ENCODE peak calls at places on chromosomes 16 and 17, in four cellular contexts. T is HepG2, Z is skeletal muscle cell, R is bronchial epithelial cell. F is an unnamed sample.

GRCh38 chr17:32551186-32551955 is 64.6 kb downstream of the CDK5R1 start:
- DNase-seq in T (no peak), R (peak), Z (peak), F (no peak)

GRCh38 chr17:2921443-2921842 is 125.2 kb downstream of the RAP1GAP2 start:
- DNase-seq in T (no peak), Z (no peak), R (no peak), F (no peak)

GRCh38 chr16:89413811-89414585 is 76.4 kb downstream of the ANKRD11 start:
- DNase-seq in T (no peak), Z (no peak), R (no peak), F (no peak)

GRCh38 chr16:61823326-61823725 is 212.9 kb downstream of the CDH8 start:
- DNase-seq in R (no peak), Z (no peak), T (no peak), F (no peak)

GRCh38 chr16:83981799-83982198 is 13.8 kb downstream of the NECAB2 start:
- DNase-seq in R (no peak), T (no peak), Z (no peak), F (no peak)

GRCh38 chr17:65627892-65628622 is 66.6 kb upstream of the AXIN2 start:
- DNase-seq in Z (peak), R (peak), T (peak), F (peak)

GRCh38 chr16:65522412-65522811 is 400.5 kb upstream of the CDH11 start:
- DNase-seq in Z (no peak), T (no peak), R (no peak), F (no peak)

GRCh38 chr17:66995944-66996343 is 31.4 kb downstream of the CACNG4 start:
- DNase-seq in R (no peak), Z (no peak), T (no peak), F (no peak)

GRCh38 chr17:76383645-76384221 is 676 bp upstream of the SPHK1 start:
- DNase-seq in Z (no peak), T (peak), R (no peak), F (no peak)

GRCh38 chr17:79051306-79051705 is 23.3 kb upstream of the ENGASE start:
- DNase-seq in Z (no peak), R (no peak), T (no peak), F (no peak)

GRCh38 chr16:19153876-19154275 is 14.2 kb upstream of the SYT17 start:
- DNase-seq in Z (no peak), T (no peak), R (no peak), F (no peak)

GRCh38 chr17:39194089-39194984 is 3.1 kb downstream of the CACNB1 start:
- DNase-seq in Z (peak), R (no peak), T (peak), F (peak)

GRCh38 chr17:35731239-35731931 is at the start of gene RASL10B:
- DNase-seq in R (no peak), Z (no peak), T (peak), F (no peak)

GRCh38 chr16:4283939-4284338 is 11.1 kb upstream of the TFAP4 start:
- DNase-seq in T (no peak), Z (no peak), R (peak), F (no peak)

GRCh38 chr16:397135-397661 is at the start of gene NME4:
- DNase-seq in R (no peak), T (no peak), Z (no peak), F (no peak)

GRCh38 chr17:75270966-75271232 is at the start of gene MIF4GD:
- DNase-seq in Z (no peak), T (no peak), R (no peak), F (no peak)

GRCh38 chr17:73968680-73969079 is 234.8 kb upstream of the RPL38 start:
- DNase-seq in T (no peak), Z (no peak), R (no peak), F (no peak)
- H3K4me3 ChIP-seq in T (no peak), Z (no peak), R (no peak), F (no peak)

DNA sequence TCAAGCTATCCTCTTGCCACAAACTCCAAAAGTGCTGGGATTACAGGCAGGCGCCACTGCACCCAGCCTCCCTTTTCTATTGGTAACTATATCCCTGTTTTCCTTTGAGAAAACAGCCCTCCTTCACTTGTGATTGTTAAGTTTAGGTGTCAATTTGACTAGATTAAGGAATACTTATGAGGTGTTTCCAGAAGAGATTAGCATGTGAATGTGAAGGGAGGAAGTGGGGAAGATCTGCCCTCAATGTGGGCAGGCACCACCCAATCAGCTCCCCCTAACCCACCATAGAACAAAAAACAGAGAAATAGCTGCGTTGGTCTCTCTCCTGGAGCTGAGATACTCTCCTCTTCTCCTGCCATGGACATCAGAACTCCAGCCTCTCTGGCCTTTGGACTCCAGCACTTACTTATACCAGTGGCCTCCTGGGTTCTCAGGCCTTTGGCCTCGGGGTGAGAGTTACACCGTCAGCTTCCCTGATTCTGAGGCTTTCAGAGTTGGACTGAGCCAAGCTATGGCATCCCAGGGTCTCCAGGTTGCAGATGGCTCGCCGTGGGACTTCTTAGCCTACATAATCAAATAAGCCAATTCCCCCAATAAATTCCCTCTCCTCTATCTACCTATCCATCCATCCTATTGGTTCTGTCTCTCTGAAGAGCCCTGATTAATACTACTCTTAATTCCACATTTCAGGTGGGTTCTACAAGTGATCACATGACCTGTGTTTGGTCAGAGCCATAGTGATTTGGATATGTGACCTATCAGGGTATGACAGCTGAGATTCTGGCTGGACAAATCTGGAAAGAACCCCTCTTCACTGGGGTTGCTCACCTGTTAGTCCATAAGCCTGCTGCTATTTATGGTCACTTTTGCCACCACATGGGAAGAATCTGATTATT is 12.0 kb upstream of the STAT3 start:
- DNase-seq in T (no peak), Z (no peak), R (no peak), F (no peak)
- H3K4me3 ChIP-seq in T (no peak), Z (no peak), R (no peak), F (no peak)

DNA sequence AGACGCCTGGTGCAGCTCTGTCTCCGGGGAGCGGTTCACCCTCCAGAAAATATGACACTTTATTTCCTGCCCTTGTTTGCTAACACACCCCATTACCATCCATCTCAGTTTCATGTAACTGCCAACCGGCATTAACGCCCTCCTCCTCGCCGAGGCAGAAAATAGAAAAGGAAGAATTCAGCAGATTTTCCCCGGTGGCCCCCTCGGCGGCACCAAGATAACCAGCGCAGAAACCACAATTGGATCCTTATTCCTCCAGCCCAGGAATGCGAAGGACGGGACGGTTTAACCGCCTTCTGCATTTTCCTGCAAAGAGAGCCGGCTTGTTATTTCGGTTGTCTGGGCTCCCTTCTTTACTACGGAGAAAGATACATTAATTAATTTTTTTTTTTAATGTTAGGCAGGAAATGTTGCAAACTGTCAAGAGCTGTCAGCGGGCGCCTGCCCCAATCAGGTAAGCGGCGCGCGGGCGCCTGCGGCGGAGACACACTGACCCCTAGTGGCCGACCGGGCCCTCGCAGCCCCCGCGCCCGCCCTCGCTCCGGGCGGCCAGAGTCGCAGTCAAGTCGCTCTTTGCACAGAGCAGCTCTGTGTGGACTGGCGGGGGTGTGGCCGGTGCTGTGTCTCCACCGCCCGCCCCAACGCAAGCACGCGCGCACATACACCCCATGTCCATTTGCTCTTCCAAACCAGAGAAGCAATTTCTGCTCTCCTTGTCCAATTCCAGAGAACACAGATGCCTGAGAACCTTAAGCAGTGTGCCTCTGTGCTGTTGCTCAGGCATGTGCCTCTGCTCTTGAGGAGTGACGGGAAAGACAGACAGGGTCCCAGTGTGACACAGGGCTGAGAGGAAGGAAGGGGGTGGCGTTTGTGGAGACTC is 53.6 kb downstream of the C17orf67 start:
- DNase-seq in Z (no peak), T (peak), R (peak), F (peak)
- H3K4me3 ChIP-seq in Z (peak), T (no peak), R (peak), F (peak)

DNA sequence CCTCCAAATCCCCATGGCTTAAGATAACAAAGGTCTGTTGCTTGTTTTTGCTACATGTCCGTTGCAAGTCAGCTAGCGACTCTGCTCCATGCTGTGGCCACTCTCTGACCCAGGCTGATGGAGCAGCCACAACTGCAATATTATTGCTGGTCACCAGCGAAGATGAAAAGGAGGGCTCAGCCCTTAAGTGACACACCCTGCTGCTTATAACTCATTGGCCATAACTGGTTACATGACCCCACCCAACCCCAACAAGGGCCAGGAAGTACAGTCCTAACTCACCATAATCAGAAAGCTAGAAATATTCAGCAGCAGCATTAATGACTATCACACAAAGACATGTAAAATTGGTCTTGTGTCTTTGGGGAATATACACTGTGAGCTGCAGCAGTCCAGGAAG is 224.3 kb downstream of the SOX9 start:
- DNase-seq in Z (no peak), T (no peak), R (no peak), F (no peak)
- H3K4me3 ChIP-seq in Z (no peak), T (no peak), R (no peak), F (no peak)

DNA sequence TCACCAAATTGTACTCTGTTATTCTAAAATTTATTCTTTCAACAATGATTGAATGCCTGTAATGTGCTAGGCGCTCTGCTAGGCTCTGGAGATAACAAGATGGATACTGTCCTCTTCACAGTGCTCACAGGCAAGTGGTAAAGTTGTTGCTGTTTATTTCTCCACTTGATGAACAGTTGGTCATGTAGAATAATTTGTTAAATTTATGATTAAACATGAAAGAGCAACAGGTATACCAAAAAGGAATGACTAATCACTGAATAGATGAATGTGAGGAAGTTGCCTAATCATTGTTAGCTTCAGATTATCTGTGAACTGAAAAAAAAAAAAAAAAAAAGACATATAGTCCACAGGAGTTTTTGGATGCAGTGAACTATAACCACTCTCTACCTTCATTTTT is 62.3 kb downstream of the NFATC3 start:
- DNase-seq in R (peak), T (no peak), Z (no peak), F (no peak)
- H3K4me3 ChIP-seq in R (no peak), T (no peak), Z (no peak), F (no peak)

DNA sequence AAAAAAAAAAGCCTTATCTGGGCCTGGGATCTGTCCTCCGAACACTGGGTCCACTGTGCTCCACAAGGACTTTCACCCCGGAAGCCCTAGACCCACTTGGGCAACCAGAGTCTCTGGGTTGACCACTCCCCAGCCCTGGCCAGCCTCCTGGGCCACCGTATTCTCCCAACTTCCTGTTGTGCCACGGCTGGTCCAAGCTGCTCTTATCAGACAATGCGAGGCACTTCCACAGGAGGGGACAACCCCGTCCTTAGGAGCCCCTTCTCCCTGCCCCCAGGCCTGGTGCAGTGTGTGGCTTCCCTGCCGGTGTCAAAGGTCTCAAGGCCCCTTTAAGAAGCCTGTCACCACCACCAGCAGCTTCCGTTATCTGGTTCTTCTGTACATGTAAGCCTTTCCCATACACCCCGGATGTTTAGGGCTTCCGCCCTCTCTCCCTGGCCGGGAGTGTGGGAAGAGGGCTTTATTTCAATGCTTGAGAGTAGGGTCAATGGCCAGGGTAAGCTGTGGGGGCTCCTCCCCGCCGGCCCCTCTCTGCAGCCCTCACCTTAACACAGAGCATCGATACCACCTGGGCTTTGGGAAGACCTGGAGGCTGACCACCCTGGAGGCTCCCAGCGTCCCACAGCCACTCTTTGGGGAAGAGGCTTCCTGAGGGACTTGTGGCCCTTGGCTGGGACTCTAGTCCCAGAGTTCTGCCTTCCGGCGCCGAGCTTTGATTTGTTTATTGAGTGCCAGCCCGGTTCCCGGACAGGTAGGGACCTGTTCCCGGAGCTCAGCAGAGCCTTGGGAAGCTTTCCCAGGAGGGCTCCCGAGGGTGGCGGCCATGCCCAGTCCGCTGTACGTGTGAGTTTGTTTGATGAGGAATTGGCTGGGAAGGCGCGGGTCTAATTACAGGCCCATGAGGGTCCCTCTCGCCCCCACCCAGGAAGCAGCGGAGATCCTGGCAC is 313.1 kb downstream of the SEC14L1 start:
- DNase-seq in Z (no peak), R (peak), T (peak), F (no peak)
- H3K4me3 ChIP-seq in Z (no peak), R (no peak), T (peak), F (peak)

GRCh38 chr17:82097919-82098168 is 192 bp downstream of the FASN start:
- DNase-seq in R (no peak), T (no peak), Z (no peak), F (no peak)

GRCh38 chr17:82100502-82101298 is 2.7 kb upstream of the FASN start:
- DNase-seq in T (no peak), Z (no peak), R (no peak), F (no peak)

GRCh38 chr17:82097187-82097918 is 683 bp downstream of the FASN start:
- DNase-seq in R (no peak), Z (no peak), T (no peak), F (no peak)

GRCh38 chr17:82098169-82098938 is at the start of gene FASN:
- DNase-seq in R (peak), Z (peak), T (peak), F (peak)

GRCh38 chr17:82098939-82099765 is 1.1 kb upstream of the FASN start:
- DNase-seq in T (no peak), R (no peak), Z (no peak), F (no peak)
- H3K4me3 ChIP-seq in T (peak), R (peak), Z (peak), F (peak)